ENCODE peak calls at places on chromosomes 11 and 22, in nine cellular contexts. P is HepG2, Y is GM23338, K is prostate gland, O is breast epithelium, R is SK-N-SH, W is spleen, I is transverse colon, F is HL-60. C is an unnamed sample.

GRCh38 chr11:27613670-27613950 is 86.6 kb downstream of the BDNF start:
- DNase-seq in P (no peak), Y (no peak), K (no peak), O (no peak), R (no peak), W (no peak), I (no peak), F (no peak), C (no peak)

GRCh38 chr11:10478574-10479550 is 23.8 kb downstream of the AMPD3 start:
- DNase-seq in P (no peak), Y (no peak), K (no peak), O (peak; percentile 12), R (no peak), W (no peak), I (no peak), F (no peak), C (no peak)

GRCh38 chr11:71935338-71935925 is 6.6 kb downstream of the RNF121 start:
- DNase-seq in P (no peak), Y (no peak), K (no peak), O (no peak), R (no peak), W (no peak), I (no peak), F (no peak), C (no peak)

GRCh38 chr11:11270236-11270775 is 82.7 kb downstream of the CSNK2A3 start:
- DNase-seq in P (no peak), Y (no peak), K (no peak), O (no peak), R (no peak), W (no peak), I (no peak), F (no peak), C (no peak)

GRCh38 chr11:14905104-14906033 is 13.3 kb upstream of the CYP2R1 start:
- DNase-seq in P (no peak), Y (peak; percentile 93), K (peak; percentile 19), O (no peak), R (peak; percentile 27), W (peak; percentile 93), I (peak; percentile 65), F (no peak), C (peak; percentile 47)

GRCh38 chr11:44763111-44763820 is 36.5 kb downstream of the TSPAN18 start:
- DNase-seq in P (no peak), Y (no peak), K (no peak), O (no peak), R (no peak), W (no peak), I (no peak), F (no peak), C (no peak)

GRCh38 chr11:128157423-128158298 is 429.7 kb downstream of the ETS1 start:
- DNase-seq in P (peak; percentile 44), Y (peak; percentile 84), K (peak; percentile 42), O (no peak), R (peak; percentile 56), W (no peak), I (peak; percentile 33), F (peak; percentile 52), C (peak; percentile 16)

GRCh38 chr22:32475428-32476010 is 908 bp downstream of the FBXO7 start:
- DNase-seq in P (no peak), Y (peak; percentile 39), K (peak; percentile 42), O (no peak), R (peak; percentile 23), W (peak; percentile 77), I (peak; percentile 47), F (peak; percentile 29), C (no peak)

GRCh38 chr22:45554040-45554406 is 51.3 kb downstream of the FBLN1 start:
- DNase-seq in P (no peak), Y (no peak), K (no peak), O (no peak), R (peak; percentile 59), W (no peak), I (no peak), F (no peak), C (no peak)
- TF ChIP-seq POLR2AphosphoS5 in P (no peak), Y (no peak), K (no peak), O (no peak), R (no peak), W (no peak), I (no peak), F (no peak), C (no peak)

DNA sequence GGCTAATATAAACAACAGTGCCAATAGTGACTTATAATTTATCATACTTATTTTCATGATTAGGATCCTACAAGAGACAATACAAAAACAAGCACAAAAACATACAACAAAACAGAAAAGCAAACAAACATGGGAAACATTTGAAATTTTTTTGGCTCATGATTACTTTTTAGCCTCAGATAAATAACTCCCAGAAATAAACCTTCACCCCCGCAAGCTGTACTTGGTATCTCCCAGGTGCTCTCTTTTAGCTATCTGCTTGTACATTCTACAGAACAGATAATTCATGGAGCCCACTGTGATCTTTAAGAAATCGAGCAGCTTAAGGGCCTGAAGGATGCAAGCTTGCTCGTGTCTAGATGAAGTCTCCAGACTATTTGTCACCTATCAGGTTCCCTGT is 883 bp downstream of the NXPE4 start:
- DNase-seq in P (no peak), Y (peak; percentile 11), K (no peak), O (no peak), R (no peak), W (no peak), I (no peak), F (no peak), C (no peak)
- TF ChIP-seq POLR2AphosphoS5 in P (no peak), Y (no peak), K (no peak), O (no peak), R (no peak), W (no peak), I (no peak), F (no peak), C (no peak)

GRCh38 chr11:134047586-134047999 is 21.3 kb upstream of the JAM3 start:
- DNase-seq in P (no peak), Y (no peak), K (no peak), O (no peak), R (no peak), W (peak; percentile 59), I (peak; percentile 68), F (no peak), C (no peak)
- TF ChIP-seq POLR2AphosphoS5 in P (no peak), Y (no peak), K (peak; percentile 48), O (no peak), R (no peak), W (no peak), I (peak; percentile 35), F (no peak), C (no peak)

GRCh38 chr11:103344886-103345285 is 235.7 kb downstream of the DYNC2H1 start:
- DNase-seq in P (no peak), Y (no peak), K (no peak), O (no peak), R (no peak), W (no peak), I (no peak), F (no peak), C (no peak)
- TF ChIP-seq POLR2AphosphoS5 in P (no peak), Y (no peak), K (no peak), O (no peak), R (no peak), W (no peak), I (no peak), F (no peak), C (no peak)

GRCh38 chr11:19919050-19919561 is 206.5 kb downstream of the NAV2 start:
- DNase-seq in P (no peak), Y (no peak), K (no peak), O (peak; percentile 73), R (no peak), W (no peak), I (peak; percentile 20), F (no peak), C (no peak)

GRCh38 chr11:19921976-19922688 is 209.5 kb downstream of the NAV2 start:
- DNase-seq in P (no peak), Y (no peak), K (no peak), O (no peak), R (no peak), W (no peak), I (no peak), F (no peak), C (no peak)

GRCh38 chr11:19918302-19919049 is 205.8 kb downstream of the NAV2 start:
- DNase-seq in P (no peak), Y (no peak), K (no peak), O (no peak), R (no peak), W (no peak), I (no peak), F (no peak), C (no peak)

GRCh38 chr11:19922689-19923035 is 210.0 kb downstream of the NAV2 start:
- DNase-seq in P (no peak), Y (no peak), K (no peak), O (no peak), R (no peak), W (no peak), I (no peak), F (no peak), C (no peak)

GRCh38 chr11:19920982-19921381 is 208.3 kb downstream of the NAV2 start:
- DNase-seq in P (no peak), Y (no peak), K (no peak), O (no peak), R (no peak), W (no peak), I (no peak), F (no peak), C (no peak)
- TF ChIP-seq POLR2AphosphoS5 in P (no peak), Y (no peak), K (no peak), O (no peak), R (peak; percentile 52), W (no peak), I (no peak), F (no peak), C (no peak)

DNA sequence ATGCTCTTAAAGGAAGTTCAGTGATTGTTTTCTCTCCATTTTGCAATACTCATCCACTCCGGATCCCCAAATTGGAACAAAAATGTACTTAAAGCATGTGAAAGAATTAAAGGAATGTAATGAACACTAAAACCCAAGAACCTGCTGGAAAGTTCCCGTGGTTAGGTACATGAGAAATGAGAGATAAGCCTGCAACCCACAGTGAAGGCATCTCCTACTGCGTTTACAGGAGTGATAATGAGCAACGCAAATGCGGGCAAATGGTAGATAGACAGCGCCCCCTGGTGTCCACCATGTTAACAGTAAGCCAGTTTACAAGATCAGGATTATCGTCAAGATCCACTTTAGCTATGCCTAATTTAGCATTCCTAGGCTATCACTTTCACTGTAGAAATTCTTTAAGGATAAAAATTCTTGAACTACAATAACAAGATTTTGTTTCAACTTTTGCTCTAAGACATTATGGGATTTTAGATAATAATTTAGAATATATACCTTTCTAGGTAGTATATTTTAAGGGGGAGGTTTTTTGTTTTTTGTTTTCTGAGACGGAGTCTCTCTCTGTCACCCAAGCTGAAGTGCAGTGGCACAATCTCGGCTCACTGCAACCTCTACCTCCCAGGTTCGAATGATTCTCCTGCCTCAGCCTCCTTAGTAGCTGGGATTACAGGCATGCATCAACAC is 29.9 kb downstream of the ALG9 start:
- DNase-seq in P (peak; percentile 77), Y (peak; percentile 95), K (peak; percentile 93), O (peak; percentile 89), R (peak; percentile 73), W (peak; percentile 92), I (peak; percentile 91), F (peak; percentile 33), C (peak; percentile 43)
- TF ChIP-seq POLR2AphosphoS5 in P (no peak), Y (no peak), K (peak; percentile 83), O (peak; percentile 54), R (no peak), W (no peak), I (no peak), F (no peak), C (no peak)

C was measured in GM12891.